ENCODE peak calls at places on chromosomes 1 and 21, in seven cellular contexts. N is CD8-positive, alpha-beta memory T cell; U is neural progenitor cell; T is OCI-LY7; Q is mammary epithelial cell; J is naive thymus-derived CD4-positive, alpha-beta T cell; M is heart left ventricle. G is an unnamed sample. For H3K9me3, the result is how much of the 10 kb centered on the place peaks cover.

GRCh38 chr1:9196129-9197040 is 38.2 kb upstream of the H6PD start:
- DNase-seq in N (peak), U (peak), T (peak), Q (peak), J (no peak), M (peak), G (peak)

GRCh38 chr1:230077436-230078221 is 10.6 kb downstream of the GALNT2 start:
- DNase-seq in N (no peak), U (no peak), T (no peak), Q (no peak), J (no peak), M (no peak), G (no peak)

GRCh38 chr21:41064325-41064724 is 103.6 kb upstream of the BACE2 start:
- DNase-seq in N (no peak), U (no peak), T (no peak), Q (no peak), J (no peak), M (no peak), G (no peak)

GRCh38 chr1:223233410-223234163 is 90.5 kb upstream of the TLR5 start:
- DNase-seq in N (no peak), U (no peak), T (no peak), Q (peak), J (no peak), M (no peak), G (no peak)

GRCh38 chr1:55827350-55827749 is 612.2 kb upstream of the USP24 start:
- DNase-seq in N (no peak), U (no peak), T (no peak), Q (peak), J (no peak), M (no peak), G (no peak)

GRCh38 chr1:235127203-235127602 is 1.4 kb downstream of the TOMM20 start:
- DNase-seq in N (no peak), U (no peak), T (peak), Q (peak), J (no peak), M (no peak), G (no peak)

GRCh38 chr1:37677808-37678207 is 14.5 kb upstream of the CDCA8 start:
- DNase-seq in N (no peak), U (no peak), T (peak), Q (no peak), J (no peak), M (no peak), G (no peak)

GRCh38 chr1:57279909-57280666 is 143.8 kb downstream of the DAB1 start:
- DNase-seq in N (no peak), U (no peak), T (no peak), Q (peak), J (no peak), M (no peak), G (no peak)

GRCh38 chr1:61670016-61670415 is 54.9 kb downstream of the TM2D1 start:
- DNase-seq in N (no peak), U (no peak), T (no peak), Q (no peak), J (no peak), M (no peak), G (no peak)

GRCh38 chr1:115976062-115976899 is at the start of gene SLC22A15:
- DNase-seq in N (peak), U (peak), T (peak), Q (peak), J (no peak), M (peak), G (no peak)

GRCh38 chr1:86082183-86082582 is 74.4 kb downstream of the COL24A1 start:
- DNase-seq in N (no peak), U (no peak), T (no peak), Q (no peak), J (no peak), M (no peak), G (no peak)

GRCh38 chr1:230143534-230143933 is 76.5 kb downstream of the GALNT2 start:
- DNase-seq in N (no peak), U (no peak), T (peak), Q (no peak), J (no peak), M (no peak), G (no peak)

GRCh38 chr1:8370046-8370881 is 52.4 kb downstream of the SLC45A1 start:
- DNase-seq in N (no peak), U (no peak), T (no peak), Q (no peak), J (no peak), M (no peak), G (no peak)

GRCh38 chr21:32886339-32886738 is 114.8 kb upstream of the PAXBP1 start:
- DNase-seq in N (peak), U (no peak), T (no peak), Q (no peak), J (peak), M (no peak), G (no peak)

GRCh38 chr21:35007348-35007747 is 41.8 kb downstream of the RUNX1 start:
- DNase-seq in N (no peak), U (no peak), T (no peak), Q (no peak), J (no peak), M (no peak), G (no peak)

GRCh38 chr1:182857212-182857611 is 18.1 kb downstream of the DHX9 start:
- DNase-seq in N (no peak), U (no peak), T (no peak), Q (no peak), J (no peak), M (no peak), G (no peak)

GRCh38 chr1:209875510-209875909 is 47.7 kb downstream of the UTP25 start:
- DNase-seq in N (no peak), U (peak), T (no peak), Q (peak), J (no peak), M (no peak), G (no peak)

GRCh38 chr1:178645826-178646200 is 79.2 kb upstream of the RALGPS2 start:
- DNase-seq in N (no peak), U (no peak), T (no peak), Q (peak), J (no peak), M (no peak), G (no peak)

GRCh38 chr1:29924017-29924431 is 687.7 kb downstream of the PTPRU start:
- DNase-seq in N (no peak), U (no peak), T (no peak), Q (no peak), J (no peak), M (no peak), G (no peak)

GRCh38 chr1:33374336-33375105 is 53.6 kb upstream of the A3GALT2 start:
- DNase-seq in N (no peak), U (no peak), T (no peak), Q (no peak), J (no peak), M (no peak), G (no peak)

GRCh38 chr1:183980951-183981525 is 56.5 kb downstream of the COLGALT2 start:
- DNase-seq in N (no peak), U (no peak), T (no peak), Q (no peak), J (no peak), M (no peak), G (no peak)

GRCh38 chr1:109357673-109358072 is 40.0 kb downstream of the SORT1 start:
- DNase-seq in N (no peak), U (no peak), T (no peak), Q (no peak), J (no peak), M (no peak), G (no peak)

GRCh38 chr1:228884615-228885566 is 149.6 kb downstream of the RHOU start:
- DNase-seq in N (no peak), U (no peak), T (no peak), Q (no peak), J (no peak), M (no peak), G (no peak)

GRCh38 chr1:109931189-109931672 is 20.6 kb downstream of the CSF1 start:
- DNase-seq in N (no peak), U (peak), T (no peak), Q (no peak), J (no peak), M (peak), G (no peak)

DNA sequence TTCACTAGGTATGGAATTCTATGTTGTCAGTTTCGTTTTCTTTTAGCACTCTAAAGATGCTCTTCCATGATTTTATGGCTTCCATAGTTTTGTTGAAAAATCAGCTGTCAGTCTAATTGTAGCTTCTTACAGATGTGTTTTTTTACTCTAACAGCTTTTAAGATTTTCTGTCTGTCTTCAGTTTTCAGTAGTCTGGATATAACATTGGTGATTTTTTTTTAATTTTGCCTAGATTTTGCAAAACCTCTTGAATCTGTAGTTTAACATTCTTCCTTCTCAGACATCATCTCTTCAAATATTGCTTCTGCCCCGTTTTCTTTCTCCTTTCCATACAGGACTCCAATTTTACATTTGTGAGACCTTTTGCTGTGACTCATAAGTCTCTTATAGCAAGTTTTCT is 17.9 kb upstream of the DYRK1A start:
- DNase-seq in N (no peak), U (peak), T (peak), Q (no peak), J (no peak), M (no peak), G (no peak)
- H3K9me3 ChIP-seq in N (under half), U (under half), T (under half), Q (under half), J (under half), M (under half), G (under half)

GRCh38 chr1:185396126-185396525 is 79.1 kb upstream of the IVNS1ABP start:
- DNase-seq in N (no peak), U (no peak), T (no peak), Q (no peak), J (no peak), M (no peak), G (no peak)
- H3K9me3 ChIP-seq in N (under half), U (under half), T (under half), Q (under half), J (under half), M (under half), G (under half)

GRCh38 chr1:199901341-199901740 is 126.2 kb upstream of the NR5A2 start:
- DNase-seq in N (no peak), U (no peak), T (no peak), Q (no peak), J (no peak), M (no peak), G (no peak)
- H3K9me3 ChIP-seq in N (under half), U (under half), T (under half), Q (under half), J (under half), M (under half), G (under half)

DNA sequence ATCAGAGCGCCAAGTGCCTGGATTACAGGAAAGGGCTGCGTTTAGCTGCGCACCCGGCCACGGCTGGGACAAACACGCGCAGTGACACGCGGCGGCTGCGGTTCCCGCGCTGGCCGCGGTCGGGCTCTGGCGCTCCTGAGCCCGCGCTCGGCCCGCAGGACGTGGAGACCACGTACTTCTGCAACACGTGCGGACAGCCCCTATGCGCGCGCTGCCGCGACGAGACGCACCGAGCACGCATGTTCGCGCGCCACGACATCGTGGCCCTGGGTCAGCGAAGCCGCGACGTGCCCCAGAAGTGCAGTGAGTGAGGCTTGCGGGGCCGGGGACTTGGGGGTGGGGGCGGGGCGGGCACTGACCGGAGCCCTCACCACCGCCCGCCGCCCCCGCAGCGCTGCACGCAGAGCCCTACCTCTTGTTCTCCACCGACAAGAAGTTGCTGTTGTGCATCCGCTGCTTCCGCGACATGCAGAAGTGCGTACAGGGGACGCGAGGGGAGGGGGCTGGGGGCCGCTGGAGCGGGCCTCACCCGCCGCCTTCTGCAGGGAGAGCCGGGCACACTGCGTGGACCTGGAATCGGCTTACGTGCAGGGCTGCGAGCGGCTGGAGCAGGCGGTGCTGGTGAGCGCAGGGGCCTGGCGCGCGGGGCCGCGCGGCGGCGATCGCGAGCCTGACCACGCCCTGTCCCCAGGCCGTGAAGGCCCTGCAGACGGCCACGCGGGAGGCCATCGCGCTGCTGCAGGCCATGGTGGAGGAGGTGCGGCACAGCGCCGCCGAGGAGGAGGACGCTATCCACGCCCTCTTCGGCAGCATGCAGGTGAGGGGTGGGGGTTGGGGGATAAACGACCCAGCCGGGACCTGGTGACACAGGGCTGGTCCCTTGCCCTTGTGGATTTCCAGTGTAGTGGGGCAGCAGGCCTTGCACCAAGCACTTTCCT is 3.1 kb downstream of the RNF207 start:
- DNase-seq in N (no peak), U (peak), T (no peak), Q (no peak), J (no peak), M (no peak), G (no peak)
- H3K9me3 ChIP-seq in N (under half), U (under half), T (under half), Q (under half), J (under half), M (under half), G (under half)

GRCh38 chr1:68801440-68801839 is 304.6 kb upstream of the DEPDC1 start:
- DNase-seq in N (no peak), U (no peak), T (no peak), Q (no peak), J (no peak), M (no peak), G (no peak)
- H3K9me3 ChIP-seq in N (under half), U (under half), T (under half), Q (under half), J (under half), M (under half), G (under half)

GRCh38 chr21:46100426-46100825 is 2.5 kb downstream of the COL6A2 start:
- DNase-seq in N (no peak), U (no peak), T (no peak), Q (no peak), J (no peak), M (peak), G (no peak)

GRCh38 chr21:46100020-46100419 is 2.1 kb downstream of the COL6A2 start:
- DNase-seq in N (no peak), U (no peak), T (no peak), Q (no peak), J (no peak), M (no peak), G (no peak)

GRCh38 chr21:46108827-46109226 is 10.9 kb downstream of the COL6A2 start:
- DNase-seq in N (no peak), U (no peak), T (no peak), Q (no peak), J (no peak), M (peak), G (no peak)

GRCh38 chr21:46099476-46099875 is 1.6 kb downstream of the COL6A2 start:
- DNase-seq in N (no peak), U (peak), T (no peak), Q (no peak), J (no peak), M (peak), G (peak)

GRCh38 chr21:46104104-46104503 is 6.2 kb downstream of the COL6A2 start:
- DNase-seq in N (no peak), U (no peak), T (no peak), Q (no peak), J (no peak), M (no peak), G (no peak)
- H3K9me3 ChIP-seq in N (under half), U (under half), T (under half), Q (under half), J (under half), M (under half), G (under half)

G was measured in T-helper 17 cell.